ENCODE peak calls at places on chromosome 7, in eight cellular contexts. O is mammary epithelial cell; J is heart right ventricle; R is testis; G is pancreas; C is CD8-positive, alpha-beta memory T cell; V is Panc1; T is aorta. P is an unnamed sample.

GRCh38 chr7:508461-509170 is 11.0 kb downstream of the PDGFA start:
- DNase-seq in O (no peak), J (no peak), R (no peak), G (peak), C (no peak), V (no peak), T (peak), P (no peak)

GRCh38 chr7:6165521-6166325 is 106.7 kb downstream of the CYTH3 start:
- DNase-seq in O (no peak), J (no peak), R (no peak), G (no peak), C (no peak), V (no peak), T (no peak), P (no peak)

GRCh38 chr7:23955145-23955544 is 245.1 kb downstream of the STK31 start:
- DNase-seq in O (peak), J (no peak), R (no peak), G (no peak), C (no peak), V (no peak), T (no peak), P (no peak)

GRCh38 chr7:2248984-2249694 is 7.1 kb downstream of the NUDT1 start:
- DNase-seq in O (peak), J (peak), R (peak), G (no peak), C (no peak), V (no peak), T (peak), P (no peak)

GRCh38 chr7:2299853-2300512 is 14.3 kb downstream of the SNX8 start:
- DNase-seq in O (no peak), J (no peak), R (no peak), G (no peak), C (no peak), V (no peak), T (no peak), P (no peak)

GRCh38 chr7:45938626-45939302 is 17.7 kb upstream of the IGFBP3 start:
- DNase-seq in O (no peak), J (no peak), R (peak), G (no peak), C (no peak), V (no peak), T (no peak), P (no peak)

GRCh38 chr7:20260219-20260618 is 43.0 kb upstream of the MACC1 start:
- DNase-seq in O (no peak), J (peak), R (peak), G (no peak), C (no peak), V (no peak), T (no peak), P (no peak)

GRCh38 chr7:82740246-82740848 is 296.8 kb upstream of the CACNA2D1 start:
- DNase-seq in O (peak), J (peak), R (peak), G (no peak), C (no peak), V (peak), T (no peak), P (no peak)

GRCh38 chr7:114508096-114508495 is 93.5 kb downstream of the FOXP2 start:
- DNase-seq in O (no peak), J (no peak), R (no peak), G (no peak), C (no peak), V (no peak), T (no peak), P (no peak)

GRCh38 chr7:111192614-111193053 is 101.7 kb downstream of the LRRN3 start:
- DNase-seq in O (no peak), J (no peak), R (no peak), G (no peak), C (no peak), V (no peak), T (no peak), P (no peak)

GRCh38 chr7:43138710-43139601 is 26.5 kb downstream of the HECW1 start:
- DNase-seq in O (no peak), J (no peak), R (no peak), G (no peak), C (no peak), V (no peak), T (no peak), P (no peak)

GRCh38 chr7:20269726-20270125 is 52.5 kb upstream of the MACC1 start:
- DNase-seq in O (peak), J (no peak), R (no peak), G (no peak), C (no peak), V (no peak), T (no peak), P (no peak)

GRCh38 chr7:130899638-130900401 is 165.8 kb upstream of the KLF14 start:
- DNase-seq in O (no peak), J (no peak), R (no peak), G (no peak), C (no peak), V (peak), T (no peak), P (no peak)

GRCh38 chr7:19958309-19958896 is 185.0 kb upstream of the TMEM196 start:
- DNase-seq in O (peak), J (no peak), R (no peak), G (no peak), C (no peak), V (peak), T (no peak), P (no peak)

GRCh38 chr7:50591480-50592438 is 26.6 kb upstream of the DDC start:
- DNase-seq in O (no peak), J (no peak), R (no peak), G (no peak), C (no peak), V (no peak), T (no peak), P (no peak)

GRCh38 chr7:88279323-88279722 is 27.4 kb downstream of the STEAP4 start:
- DNase-seq in O (no peak), J (no peak), R (no peak), G (no peak), C (no peak), V (no peak), T (no peak), P (no peak)

GRCh38 chr7:139451638-139452037 is 31.8 kb downstream of the KLRG2 start:
- DNase-seq in O (peak), J (no peak), R (no peak), G (no peak), C (no peak), V (no peak), T (peak), P (no peak)

GRCh38 chr7:139450851-139451250 is 32.6 kb downstream of the KLRG2 start:
- DNase-seq in O (no peak), J (no peak), R (no peak), G (no peak), C (no peak), V (no peak), T (no peak), P (no peak)

GRCh38 chr7:139441961-139442360 is 41.5 kb downstream of the KLRG2 start:
- DNase-seq in O (peak), J (no peak), R (no peak), G (no peak), C (no peak), V (no peak), T (no peak), P (no peak)

GRCh38 chr7:139446051-139446890 is 37.2 kb downstream of the KLRG2 start:
- DNase-seq in O (no peak), J (no peak), R (no peak), G (no peak), C (no peak), V (no peak), T (no peak), P (no peak)
- H3K27ac ChIP-seq in O (no peak), J (no peak), R (no peak), G (no peak), C (no peak), V (no peak), T (no peak), P (no peak)

GRCh38 chr7:47438411-47439029 is 143.4 kb downstream of the TNS3 start:
- DNase-seq in O (no peak), J (no peak), R (no peak), G (no peak), C (no peak), V (no peak), T (no peak), P (no peak)
- H3K27ac ChIP-seq in O (no peak), J (no peak), R (no peak), G (no peak), C (no peak), V (peak), T (no peak), P (no peak)

DNA sequence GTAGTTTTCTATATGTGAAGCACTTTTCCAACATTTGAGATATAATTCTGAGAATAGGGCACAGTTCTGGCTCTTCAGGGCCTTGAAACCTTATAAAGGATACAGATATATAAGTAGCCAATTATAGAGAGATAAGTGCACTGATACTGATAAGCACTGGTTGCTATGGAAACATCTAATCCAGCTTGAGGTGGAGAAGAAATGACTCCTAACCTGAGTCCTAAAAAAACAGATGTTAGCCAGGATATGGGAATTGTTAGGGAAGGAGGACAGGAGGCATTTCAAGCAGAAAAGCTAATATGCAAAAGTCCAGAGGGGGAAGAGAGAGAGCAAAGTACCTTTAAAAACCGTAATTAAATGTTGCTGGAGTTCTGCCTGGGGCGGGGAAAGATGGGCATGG is 30.8 kb downstream of the STRIP2 start:
- DNase-seq in O (no peak), J (no peak), R (no peak), G (no peak), C (no peak), V (no peak), T (no peak), P (no peak)
- H3K27ac ChIP-seq in O (no peak), J (no peak), R (no peak), G (no peak), C (no peak), V (no peak), T (no peak), P (no peak)

GRCh38 chr7:100372694-100373093 is 593 bp upstream of the PILRA start:
- DNase-seq in O (no peak), J (no peak), R (no peak), G (no peak), C (no peak), V (no peak), T (peak), P (no peak)

GRCh38 chr7:100373261-100373831 is at the start of gene PILRA:
- DNase-seq in O (no peak), J (no peak), R (no peak), G (no peak), C (no peak), V (no peak), T (no peak), P (no peak)

GRCh38 chr7:100371561-100372171 is 1.6 kb upstream of the PILRA start:
- DNase-seq in O (no peak), J (no peak), R (no peak), G (no peak), C (no peak), V (no peak), T (no peak), P (no peak)

GRCh38 chr7:100370746-100371145 is 2.5 kb upstream of the PILRA start:
- DNase-seq in O (no peak), J (no peak), R (no peak), G (no peak), C (no peak), V (no peak), T (no peak), P (no peak)

DNA sequence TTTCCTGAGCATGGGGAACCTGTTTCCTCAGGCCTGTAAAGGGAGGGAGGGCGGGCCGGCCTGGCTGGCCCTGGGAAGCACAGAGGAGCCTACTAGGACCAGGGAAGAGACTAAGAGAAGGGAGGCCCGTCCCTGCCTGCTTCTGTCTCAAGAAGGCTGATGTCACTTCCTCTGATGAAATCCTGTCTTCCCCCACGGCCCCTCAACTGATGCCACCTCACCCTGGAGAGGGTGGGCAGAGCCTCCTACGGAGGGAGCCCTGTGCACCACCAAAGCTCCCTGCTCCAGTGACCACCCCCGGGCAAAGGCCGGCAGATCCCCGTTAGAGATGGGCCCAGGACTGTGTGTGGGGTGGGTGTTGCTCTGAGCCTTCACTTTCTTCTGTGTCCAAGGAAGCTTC is 1.0 kb upstream of the PILRA start:
- DNase-seq in O (peak), J (no peak), R (no peak), G (no peak), C (no peak), V (no peak), T (no peak), P (no peak)
- H3K27ac ChIP-seq in O (no peak), J (peak), R (peak), G (no peak), C (no peak), V (no peak), T (no peak), P (no peak)

DNA sequence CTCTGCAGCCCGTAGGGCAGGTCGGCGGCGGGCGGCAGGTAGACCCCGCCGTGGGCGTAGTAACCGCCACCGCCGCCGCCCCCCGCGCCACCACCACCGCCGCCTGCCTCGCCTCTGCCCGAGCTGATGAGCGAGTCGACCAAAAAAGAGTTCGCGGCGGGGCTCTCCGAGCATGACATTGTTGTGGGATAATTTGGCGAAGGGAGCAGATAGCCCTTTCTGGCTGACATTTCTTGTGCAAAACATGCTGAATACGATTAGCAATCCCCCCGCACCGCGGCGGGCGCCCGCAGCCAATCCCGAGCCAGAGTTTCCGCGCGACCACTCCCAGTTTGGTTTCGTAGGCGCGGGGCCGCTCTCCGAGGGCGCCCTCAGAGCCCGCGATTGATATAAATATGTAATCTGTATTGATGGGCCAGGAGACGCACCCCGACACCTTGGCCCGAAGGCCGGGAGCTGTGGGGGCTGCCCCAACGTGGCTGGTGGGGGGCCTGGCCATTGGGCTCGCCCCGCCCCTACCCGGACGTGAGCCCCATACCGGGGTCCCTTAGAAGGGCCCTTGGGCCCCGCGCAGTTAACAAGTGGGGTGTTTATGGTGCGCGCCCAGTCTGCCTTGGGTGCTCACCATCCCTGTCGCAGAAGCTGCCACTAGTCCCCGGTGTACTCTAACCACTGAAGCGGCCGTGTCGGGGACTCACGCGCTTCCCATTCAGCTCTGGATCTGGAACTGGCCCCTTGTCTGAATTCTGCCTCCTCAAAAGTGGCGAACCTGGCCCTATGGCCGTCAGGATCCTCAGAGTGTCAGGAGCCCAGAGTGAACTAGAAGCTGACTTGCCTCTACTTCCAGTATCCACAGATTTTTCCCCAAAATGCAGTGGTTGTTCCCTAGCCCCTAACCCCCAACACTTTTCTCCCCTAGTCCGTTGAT is at the start of gene HOXA10:
- DNase-seq in O (no peak), J (no peak), R (no peak), G (peak), C (no peak), V (no peak), T (peak), P (no peak)
- H3K27ac ChIP-seq in O (no peak), J (no peak), R (no peak), G (no peak), C (no peak), V (no peak), T (no peak), P (no peak)

GRCh38 chr7:121049897-121050296 is 61.4 kb downstream of the CPED1 start:
- DNase-seq in O (no peak), J (no peak), R (no peak), G (no peak), C (no peak), V (no peak), T (no peak), P (no peak)
- H3K27ac ChIP-seq in O (no peak), J (no peak), R (no peak), G (no peak), C (peak), V (no peak), T (no peak), P (no peak)

DNA sequence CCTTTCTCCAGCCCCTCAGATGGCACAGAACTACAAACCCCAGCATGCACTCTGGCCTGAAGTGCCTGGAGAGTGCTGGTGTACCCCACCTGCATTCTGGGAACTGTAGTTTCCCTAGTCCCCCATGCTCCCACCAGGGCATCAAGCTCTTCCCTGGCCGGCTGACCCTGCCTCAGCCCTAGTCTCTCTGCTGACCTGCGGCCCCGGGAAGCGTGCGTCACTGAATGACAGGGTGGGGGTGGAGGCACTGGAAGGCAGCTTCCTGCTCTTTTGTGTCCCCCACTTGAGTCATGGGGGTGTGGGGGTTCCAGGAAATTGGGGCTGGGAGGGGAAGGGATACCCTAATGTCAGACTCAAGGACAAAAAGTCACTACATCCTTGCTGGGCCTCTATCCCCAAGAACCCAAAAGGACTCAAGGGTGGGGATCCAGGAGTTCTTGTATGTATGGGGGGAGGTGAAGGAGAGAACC is 2.1 kb downstream of the NOS3 start:
- DNase-seq in O (no peak), J (peak), R (peak), G (peak), C (no peak), V (no peak), T (no peak), P (no peak)
- H3K27ac ChIP-seq in O (no peak), J (peak), R (no peak), G (no peak), C (no peak), V (no peak), T (no peak), P (no peak)

GRCh38 chr7:73740212-73740611 is 1.6 kb upstream of the ABHD11 start:
- DNase-seq in O (no peak), J (no peak), R (no peak), G (no peak), C (no peak), V (no peak), T (no peak), P (no peak)
- H3K27ac ChIP-seq in O (no peak), J (no peak), R (peak), G (peak), C (no peak), V (peak), T (no peak), P (no peak)

GRCh38 chr7:134842062-134842461 is 62.6 kb downstream of the CALD1 start:
- DNase-seq in O (no peak), J (no peak), R (no peak), G (no peak), C (no peak), V (no peak), T (no peak), P (no peak)
- H3K27ac ChIP-seq in O (no peak), J (peak), R (no peak), G (no peak), C (no peak), V (no peak), T (peak), P (no peak)

DNA sequence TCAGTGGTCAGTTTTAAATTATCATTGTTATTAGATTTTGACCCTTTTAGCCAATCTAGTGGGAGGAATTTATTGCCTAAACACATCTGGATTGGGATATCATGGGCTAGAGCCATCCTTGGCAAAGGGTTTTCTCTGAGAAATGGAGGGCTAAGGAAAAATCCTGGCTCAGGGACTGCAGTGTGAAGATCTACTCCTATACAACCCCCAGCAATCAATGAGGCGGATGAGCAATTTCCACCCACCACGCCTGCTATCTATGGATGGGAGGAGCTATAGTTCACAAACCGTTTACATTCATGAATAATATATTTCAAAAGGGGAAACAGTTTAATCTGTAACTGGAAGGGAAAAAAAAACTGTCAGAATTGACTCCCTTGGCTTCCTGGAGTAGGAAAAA is 2.7 kb downstream of the CAV1 start:
- DNase-seq in O (no peak), J (no peak), R (no peak), G (no peak), C (no peak), V (no peak), T (no peak), P (no peak)
- H3K27ac ChIP-seq in O (peak), J (peak), R (no peak), G (no peak), C (no peak), V (peak), T (peak), P (no peak)